ENCODE peak calls at places on chromosomes 2 and 18, in seven cellular contexts. K is AG04450, V is Panc1, S is colonic mucosa, U is adipocyte, W is OCI-LY7, Y is astrocyte of the cerebellum. Q is an unnamed sample.

GRCh38 chr2:202186641-202187202 is 51.7 kb downstream of the SUMO1 start:
- DNase-seq in K (no peak), V (no peak), S (no peak), U (no peak), W (no peak), Y (no peak), Q (no peak)

GRCh38 chr2:219844756-219845155 is 217.3 kb downstream of the SLC4A3 start:
- DNase-seq in K (no peak), V (no peak), S (no peak), U (no peak), W (peak), Y (no peak), Q (no peak)

GRCh38 chr2:218008060-218009040 is 5.6 kb upstream of the TNS1 start:
- DNase-seq in K (no peak), V (no peak), S (no peak), U (peak), W (no peak), Y (no peak), Q (no peak)

GRCh38 chr18:32735781-32736180 is 37.0 kb downstream of the KLHL14 start:
- DNase-seq in K (no peak), V (no peak), S (no peak), U (no peak), W (no peak), Y (peak), Q (no peak)

GRCh38 chr18:62611395-62612241 is 88.8 kb downstream of the ZCCHC2 start:
- DNase-seq in K (no peak), V (no peak), S (no peak), U (no peak), W (no peak), Y (no peak), Q (no peak)

GRCh38 chr2:26429779-26430654 is 28.3 kb downstream of the DRC1 start:
- DNase-seq in K (no peak), V (no peak), S (no peak), U (no peak), W (no peak), Y (no peak), Q (no peak)

GRCh38 chr2:36707050-36707449 is 10.5 kb downstream of the VIT start:
- DNase-seq in K (no peak), V (no peak), S (no peak), U (peak), W (no peak), Y (no peak), Q (no peak)

GRCh38 chr2:44479127-44479887 is 117.6 kb downstream of the CAMKMT start:
- DNase-seq in K (peak), V (peak), S (peak), U (peak), W (peak), Y (peak), Q (no peak)

GRCh38 chr2:127220807-127221527 is 868 bp upstream of the CYP27C1 start:
- DNase-seq in K (no peak), V (no peak), S (no peak), U (peak), W (no peak), Y (no peak), Q (no peak)

GRCh38 chr18:31603335-31603734 is 11.7 kb downstream of the TTR start:
- DNase-seq in K (no peak), V (no peak), S (no peak), U (no peak), W (no peak), Y (no peak), Q (no peak)

GRCh38 chr18:3184275-3184963 is 35.3 kb downstream of the MYOM1 start:
- DNase-seq in K (no peak), V (no peak), S (no peak), U (no peak), W (no peak), Y (no peak), Q (no peak)

GRCh38 chr2:17628349-17629261 is 88.1 kb downstream of the VSNL1 start:
- DNase-seq in K (no peak), V (no peak), S (no peak), U (no peak), W (no peak), Y (peak), Q (no peak)

GRCh38 chr2:15940661-15941482 is 522 bp downstream of the MYCN start:
- DNase-seq in K (no peak), V (no peak), S (peak), U (no peak), W (no peak), Y (no peak), Q (peak)

GRCh38 chr2:15641530-15641982 is 49.9 kb downstream of the DDX1 start:
- DNase-seq in K (no peak), V (no peak), S (no peak), U (no peak), W (no peak), Y (no peak), Q (no peak)

GRCh38 chr18:50627594-50628542 is 68.0 kb downstream of the MAPK4 start:
- DNase-seq in K (no peak), V (no peak), S (no peak), U (no peak), W (no peak), Y (no peak), Q (no peak)

GRCh38 chr2:197198890-197199289 is 111.7 kb downstream of the ANKRD44 start:
- DNase-seq in K (no peak), V (no peak), S (peak), U (no peak), W (peak), Y (no peak), Q (no peak)

GRCh38 chr2:217070611-217071010 is 210.7 kb upstream of the TNP1 start:
- DNase-seq in K (no peak), V (no peak), S (no peak), U (no peak), W (no peak), Y (no peak), Q (no peak)

GRCh38 chr2:176742271-176742670 is 470.3 kb upstream of the HNRNPA3 start:
- DNase-seq in K (no peak), V (no peak), S (no peak), U (no peak), W (no peak), Y (no peak), Q (no peak)

GRCh38 chr2:176751314-176751713 is 461.3 kb upstream of the HNRNPA3 start:
- DNase-seq in K (no peak), V (no peak), S (no peak), U (no peak), W (no peak), Y (no peak), Q (no peak)

GRCh38 chr2:176744156-176744555 is 468.4 kb upstream of the HNRNPA3 start:
- DNase-seq in K (no peak), V (no peak), S (no peak), U (no peak), W (no peak), Y (no peak), Q (no peak)

DNA sequence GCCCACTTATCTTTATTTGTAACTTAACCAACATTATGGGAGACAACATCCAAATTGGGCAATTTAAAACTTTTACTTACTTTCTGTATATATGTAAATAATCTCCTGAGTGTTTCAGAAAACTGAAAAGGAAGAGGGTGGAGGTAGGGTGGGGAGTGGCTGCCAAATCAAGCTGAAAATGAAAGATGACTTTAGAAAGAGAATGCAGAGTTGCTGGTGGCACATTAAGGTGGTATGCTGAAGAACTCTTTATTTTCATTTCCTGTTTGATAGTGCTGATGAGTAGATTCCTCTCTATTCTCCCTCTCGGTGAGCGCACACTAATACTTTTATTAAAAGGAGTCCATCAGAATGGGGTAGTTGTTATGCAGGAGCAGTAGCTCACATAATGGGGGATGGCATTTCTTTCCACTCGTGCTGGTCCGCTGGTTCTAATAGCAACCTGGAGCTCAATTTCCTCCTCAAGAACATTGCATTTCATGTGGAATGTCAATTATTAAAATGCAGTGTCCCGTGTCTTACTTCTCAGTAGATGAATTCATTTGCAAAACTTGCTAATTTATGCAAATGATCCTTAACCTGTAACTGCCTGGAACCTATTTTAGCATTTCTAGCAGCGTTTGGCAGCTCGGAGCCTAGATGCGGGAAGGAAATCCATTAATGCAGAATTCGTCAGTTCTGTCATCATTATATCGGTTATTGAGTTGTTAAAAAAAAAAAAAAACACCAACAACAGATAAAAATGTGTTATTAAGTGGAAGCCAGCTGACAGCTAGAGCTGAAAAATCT is 466.9 kb upstream of the HNRNPA3 start:
- DNase-seq in K (no peak), V (no peak), S (no peak), U (no peak), W (no peak), Y (no peak), Q (no peak)
- H3K4me3 ChIP-seq in K (no peak), V (no peak), S (no peak), U (no peak), W (no peak), Y (no peak), Q (no peak)

GRCh38 chr18:6934859-6935258 is 182.7 kb downstream of the LAMA1 start:
- DNase-seq in K (no peak), V (no peak), S (no peak), U (no peak), W (no peak), Y (no peak), Q (no peak)

GRCh38 chr18:6927136-6927535 is 190.5 kb downstream of the LAMA1 start:
- DNase-seq in K (no peak), V (no peak), S (no peak), U (no peak), W (no peak), Y (no peak), Q (no peak)

GRCh38 chr18:6928359-6928758 is 189.2 kb downstream of the LAMA1 start:
- DNase-seq in K (no peak), V (no peak), S (no peak), U (no peak), W (no peak), Y (no peak), Q (no peak)

GRCh38 chr18:6929370-6930102 is 188.1 kb downstream of the LAMA1 start:
- DNase-seq in K (no peak), V (no peak), S (peak), U (no peak), W (no peak), Y (no peak), Q (no peak)
- H3K4me3 ChIP-seq in K (no peak), V (no peak), S (no peak), U (no peak), W (no peak), Y (no peak), Q (no peak)

GRCh38 chr2:119758881-119759450 is 756 bp upstream of the PTPN4 start:
- DNase-seq in K (no peak), V (no peak), S (no peak), U (no peak), W (no peak), Y (no peak), Q (no peak)
- H3K4me3 ChIP-seq in K (peak), V (peak), S (peak), U (peak), W (peak), Y (peak), Q (peak)

GRCh38 chr2:170695546-170695925 is 19.6 kb upstream of the SP5 start:
- DNase-seq in K (no peak), V (no peak), S (no peak), U (no peak), W (no peak), Y (no peak), Q (no peak)
- H3K4me3 ChIP-seq in K (no peak), V (no peak), S (no peak), U (no peak), W (no peak), Y (no peak), Q (no peak)

DNA sequence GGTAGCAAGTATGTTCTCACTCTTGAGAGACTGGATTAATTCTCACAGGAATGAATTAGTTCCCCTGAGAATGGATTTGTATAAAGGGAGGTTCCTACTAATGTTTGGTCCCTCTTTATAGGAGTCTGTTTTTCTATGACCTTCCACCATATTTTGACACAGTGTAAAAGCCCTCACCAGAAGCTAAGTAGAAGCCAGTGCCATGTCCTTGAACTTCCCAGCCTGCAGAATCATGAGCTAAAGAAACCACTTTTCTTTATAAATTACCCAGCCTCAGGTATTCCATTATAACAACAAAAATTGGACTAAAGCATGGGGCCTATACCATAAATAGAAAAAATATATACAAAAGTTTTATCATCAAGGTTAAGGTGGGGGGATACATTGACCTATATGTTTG is 227.9 kb upstream of the DTNA start:
- DNase-seq in K (no peak), V (no peak), S (no peak), U (no peak), W (no peak), Y (no peak), Q (no peak)
- H3K4me3 ChIP-seq in K (no peak), V (no peak), S (no peak), U (no peak), W (no peak), Y (no peak), Q (no peak)

GRCh38 chr2:60353863-60354262 is 199.6 kb downstream of the BCL11A start:
- DNase-seq in K (no peak), V (no peak), S (no peak), U (no peak), W (peak), Y (no peak), Q (no peak)

GRCh38 chr2:60353406-60353800 is 200.1 kb downstream of the BCL11A start:
- DNase-seq in K (no peak), V (no peak), S (no peak), U (no peak), W (peak), Y (no peak), Q (no peak)

GRCh38 chr2:60351802-60352201 is 201.7 kb downstream of the BCL11A start:
- DNase-seq in K (no peak), V (no peak), S (no peak), U (no peak), W (peak), Y (no peak), Q (no peak)

GRCh38 chr2:60351321-60351720 is 202.1 kb downstream of the BCL11A start:
- DNase-seq in K (no peak), V (no peak), S (no peak), U (no peak), W (no peak), Y (no peak), Q (no peak)

DNA sequence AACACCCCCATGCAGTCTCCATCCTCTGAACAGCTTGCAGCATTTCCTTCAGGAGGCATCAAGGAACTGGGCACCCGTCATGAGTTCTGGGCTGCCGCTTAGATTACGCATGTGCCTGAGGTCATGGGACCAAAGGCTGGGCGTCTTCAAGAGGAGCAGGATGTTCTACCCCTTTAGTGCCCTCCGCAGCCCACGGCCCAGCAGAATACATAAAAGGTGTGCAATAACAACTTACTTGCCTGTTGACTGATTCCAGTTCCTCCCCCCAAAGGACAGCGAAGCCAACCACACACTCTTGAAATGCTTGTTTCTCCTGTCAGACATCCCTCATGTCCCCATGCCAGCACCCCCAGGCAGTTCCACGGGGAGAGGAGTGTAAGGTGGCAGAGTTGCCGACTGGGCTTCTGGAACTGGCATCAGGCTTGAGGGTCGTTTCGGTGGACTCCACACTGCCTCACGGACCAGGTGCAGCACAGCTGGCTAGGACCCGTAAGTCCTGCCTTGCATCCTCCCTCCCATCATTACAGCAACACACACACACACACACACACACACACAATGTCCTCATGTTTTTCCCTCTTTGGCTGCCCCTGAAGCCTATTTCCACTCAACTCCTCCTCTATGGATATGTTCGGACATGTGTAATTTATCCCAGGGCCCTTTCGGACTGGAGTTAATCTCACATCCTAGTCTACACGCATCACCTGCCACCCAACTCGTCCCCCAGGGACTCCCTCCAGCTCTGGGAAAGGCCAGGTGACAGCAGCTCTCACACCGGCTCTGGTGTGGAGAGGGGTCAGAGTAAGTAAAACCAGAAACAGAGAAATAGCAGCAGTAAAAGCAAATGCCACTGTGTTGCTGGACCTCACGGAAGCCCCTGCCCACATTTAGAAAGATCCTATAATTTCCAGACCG is 200.7 kb downstream of the BCL11A start:
- DNase-seq in K (no peak), V (no peak), S (no peak), U (no peak), W (peak), Y (no peak), Q (no peak)
- H3K4me3 ChIP-seq in K (no peak), V (no peak), S (no peak), U (no peak), W (peak), Y (no peak), Q (no peak)

GRCh38 chr2:199383006-199383405 is 74.7 kb downstream of the SATB2 start:
- DNase-seq in K (no peak), V (no peak), S (no peak), U (peak), W (no peak), Y (no peak), Q (no peak)

GRCh38 chr2:199381531-199381930 is 76.2 kb downstream of the SATB2 start:
- DNase-seq in K (no peak), V (no peak), S (no peak), U (no peak), W (no peak), Y (no peak), Q (no peak)

GRCh38 chr2:199379251-199379650 is 78.5 kb downstream of the SATB2 start:
- DNase-seq in K (no peak), V (peak), S (no peak), U (peak), W (no peak), Y (no peak), Q (no peak)

GRCh38 chr2:199384043-199384442 is 73.7 kb downstream of the SATB2 start:
- DNase-seq in K (no peak), V (no peak), S (no peak), U (no peak), W (no peak), Y (no peak), Q (no peak)

DNA sequence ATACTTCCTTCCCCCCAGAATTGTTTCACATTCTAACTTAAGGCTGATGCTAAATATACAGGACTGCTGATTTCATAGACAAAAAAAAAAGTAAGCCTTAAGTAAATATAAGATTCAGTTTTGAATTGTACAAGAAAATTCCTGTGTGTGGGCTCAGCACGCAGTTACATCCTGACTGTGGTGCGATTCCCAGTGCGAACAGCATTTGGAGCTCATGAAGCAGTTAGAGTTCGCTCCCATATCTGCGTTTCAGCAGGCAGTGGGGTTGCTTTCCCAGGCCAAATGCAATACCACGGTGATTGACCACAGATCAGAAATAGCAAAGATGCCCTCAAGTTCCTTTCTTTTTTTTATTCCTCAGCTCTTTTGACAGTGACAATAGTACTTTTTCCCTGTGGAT is 75.6 kb downstream of the SATB2 start:
- DNase-seq in K (no peak), V (no peak), S (no peak), U (peak), W (no peak), Y (no peak), Q (no peak)
- H3K4me3 ChIP-seq in K (no peak), V (no peak), S (no peak), U (no peak), W (no peak), Y (no peak), Q (no peak)

DNA sequence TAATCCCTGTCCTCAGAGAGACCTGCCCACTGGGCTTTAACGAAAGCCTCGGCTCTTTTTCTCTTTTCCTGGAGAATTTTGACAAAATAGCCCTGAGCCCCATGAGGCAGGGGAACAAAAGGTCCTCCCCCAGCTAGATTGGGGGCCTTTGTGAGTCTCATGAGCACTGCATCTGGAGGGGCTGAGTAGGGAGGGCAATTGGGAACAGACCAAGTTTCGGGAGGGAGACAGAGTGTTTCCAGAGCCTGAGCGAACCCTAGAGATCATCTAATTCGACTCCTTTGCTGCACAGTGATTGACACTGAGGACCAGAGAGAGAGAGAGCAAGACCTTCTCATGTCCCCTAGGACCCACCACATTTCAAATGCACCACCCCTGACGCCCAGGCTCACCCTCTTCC is 124.0 kb upstream of the HAAO start:
- DNase-seq in K (no peak), V (no peak), S (no peak), U (no peak), W (no peak), Y (no peak), Q (no peak)
- H3K4me3 ChIP-seq in K (no peak), V (no peak), S (no peak), U (no peak), W (no peak), Y (no peak), Q (no peak)